ENCODE peak calls at places on chromosome 14, in seven cellular contexts. C is heart left ventricle, F is GM23338, V is PC-9, D is hepatocyte, H is body of pancreas, Z is left ventricle myocardium inferior. I is an unnamed sample.

GRCh38 chr14:67166450-67166853 is 22.8 kb upstream of the GARIN2 start:
- DNase-seq in C (no peak), F (peak; percentile 78), V (peak; percentile 44), D (peak; percentile 51), H (peak; percentile 19), Z (no peak), I (peak; percentile 58)

GRCh38 chr14:23564181-23564812 is 3.3 kb downstream of the AP1G2 start:
- DNase-seq in C (no peak), F (no peak), V (no peak), D (no peak), H (no peak), Z (no peak), I (no peak)

GRCh38 chr14:75175677-75176141 is 703 bp downstream of the TMED10 start:
- DNase-seq in C (no peak), F (no peak), V (no peak), D (no peak), H (no peak), Z (no peak), I (no peak)

GRCh38 chr14:23929822-23930294 is 23.7 kb upstream of the DHRS4 start:
- DNase-seq in C (peak; percentile 73), F (peak; percentile 94), V (peak; percentile 47), D (peak; percentile 87), H (peak; percentile 82), Z (peak; percentile 67), I (peak; percentile 73)

GRCh38 chr14:22986508-22987054 is 4.2 kb upstream of the AJUBA start:
- DNase-seq in C (peak; percentile 85), F (peak; percentile 94), V (peak; percentile 70), D (peak; percentile 93), H (peak; percentile 91), Z (peak; percentile 83), I (peak; percentile 91)

GRCh38 chr14:67984274-67984673 is 164.7 kb downstream of the RAD51B start:
- DNase-seq in C (no peak), F (no peak), V (no peak), D (no peak), H (no peak), Z (no peak), I (no peak)

GRCh38 chr14:24081739-24082204 is 10.4 kb downstream of the CPNE6 start:
- DNase-seq in C (no peak), F (no peak), V (no peak), D (no peak), H (peak; percentile 17), Z (no peak), I (no peak)

GRCh38 chr14:104135904-104136471 is 2.4 kb upstream of the KIF26A start:
- DNase-seq in C (peak; percentile 13), F (no peak), V (no peak), D (no peak), H (peak; percentile 17), Z (peak; percentile 17), I (no peak)

GRCh38 chr14:25108959-25109358 is 59.0 kb upstream of the STXBP6 start:
- DNase-seq in C (no peak), F (no peak), V (peak; percentile 6), D (peak; percentile 58), H (peak; percentile 57), Z (no peak), I (no peak)

GRCh38 chr14:82565825-82566224 is 1032.2 kb upstream of the SEL1L start:
- DNase-seq in C (no peak), F (no peak), V (no peak), D (no peak), H (no peak), Z (no peak), I (no peak)

GRCh38 chr14:65709576-65709975 is 297.0 kb downstream of the FUT8 start:
- DNase-seq in C (no peak), F (no peak), V (no peak), D (no peak), H (peak; percentile 24), Z (no peak), I (no peak)

GRCh38 chr14:97783001-97783400 is 985.8 kb downstream of the VRK1 start:
- DNase-seq in C (no peak), F (no peak), V (no peak), D (no peak), H (no peak), Z (no peak), I (no peak)

GRCh38 chr14:75612157-75612556 is 33.7 kb downstream of the FLVCR2 start:
- DNase-seq in C (no peak), F (no peak), V (no peak), D (no peak), H (no peak), Z (no peak), I (no peak)

GRCh38 chr14:93780811-93781210 is 7.5 kb downstream of the PRIMA1 start:
- DNase-seq in C (no peak), F (no peak), V (no peak), D (no peak), H (no peak), Z (no peak), I (no peak)

GRCh38 chr14:104082807-104083206 is 2.7 kb upstream of the ASPG start:
- DNase-seq in C (peak; percentile 44), F (no peak), V (no peak), D (no peak), H (peak; percentile 84), Z (peak; percentile 69), I (no peak)

GRCh38 chr14:66944872-66945271 is 244.4 kb upstream of the GARIN2 start:
- DNase-seq in C (no peak), F (peak; percentile 73), V (no peak), D (peak; percentile 6), H (no peak), Z (no peak), I (peak; percentile 14)

GRCh38 chr14:72550513-72550912 is 343.4 kb downstream of the DPF3 start:
- DNase-seq in C (no peak), F (no peak), V (no peak), D (no peak), H (no peak), Z (no peak), I (no peak)

GRCh38 chr14:83433618-83434017 is 1900.0 kb upstream of the SEL1L start:
- DNase-seq in C (no peak), F (no peak), V (no peak), D (no peak), H (no peak), Z (no peak), I (no peak)

GRCh38 chr14:106347890-106348755 is 821.7 kb downstream of the TMEM121 start:
- DNase-seq in C (no peak), F (no peak), V (no peak), D (peak; percentile 40), H (no peak), Z (no peak), I (no peak)

GRCh38 chr14:69046468-69046867 is 67.4 kb upstream of the ACTN1 start:
- DNase-seq in C (peak; percentile 83), F (no peak), V (no peak), D (peak; percentile 45), H (no peak), Z (no peak), I (no peak)

GRCh38 chr14:21924479-21924878 is 250.9 kb upstream of the OR4E1 start:
- DNase-seq in C (no peak), F (peak; percentile 53), V (no peak), D (no peak), H (no peak), Z (no peak), I (peak; percentile 49)

GRCh38 chr14:106733771-106734170 is 1207.4 kb downstream of the TMEM121 start:
- DNase-seq in C (no peak), F (no peak), V (no peak), D (no peak), H (no peak), Z (no peak), I (no peak)

GRCh38 chr14:100709252-100709955 is 17.3 kb upstream of the DLK1 start:
- DNase-seq in C (no peak), F (peak; percentile 46), V (no peak), D (peak; percentile 73), H (no peak), Z (peak; percentile 39), I (no peak)

GRCh38 chr14:22769369-22769768 is 2.9 kb downstream of the OXA1L start:
- DNase-seq in C (no peak), F (no peak), V (no peak), D (no peak), H (no peak), Z (no peak), I (no peak)

GRCh38 chr14:50734950-50735697 is 67.0 kb upstream of the SAV1 start:
- DNase-seq in C (no peak), F (no peak), V (peak; percentile 12), D (no peak), H (no peak), Z (no peak), I (no peak)

GRCh38 chr14:20400965-20401593 is 12.2 kb downstream of the TEP1 start:
- DNase-seq in C (no peak), F (no peak), V (peak; percentile 55), D (peak; percentile 36), H (no peak), Z (no peak), I (peak; percentile 26)

GRCh38 chr14:96917442-96917963 is 120.3 kb downstream of the VRK1 start:
- DNase-seq in C (no peak), F (no peak), V (no peak), D (no peak), H (no peak), Z (no peak), I (no peak)

GRCh38 chr14:67674480-67675218 is at the start of gene VTI1B:
- DNase-seq in C (peak; percentile 83), F (peak; percentile 93), V (peak; percentile 83), D (peak; percentile 89), H (peak; percentile 67), Z (peak; percentile 85), I (peak; percentile 83)

GRCh38 chr14:32075636-32076277 is 1.3 kb upstream of the ARHGAP5 start:
- DNase-seq in C (peak; percentile 15), F (peak; percentile 30), V (no peak), D (peak; percentile 73), H (peak; percentile 66), Z (peak; percentile 53), I (no peak)

GRCh38 chr14:84825481-84825880 is 704.5 kb upstream of the FLRT2 start:
- DNase-seq in C (no peak), F (no peak), V (no peak), D (no peak), H (no peak), Z (no peak), I (no peak)

GRCh38 chr14:99245541-99246511 is 26.2 kb downstream of the BCL11B start:
- DNase-seq in C (no peak), F (peak; percentile 93), V (no peak), D (peak; percentile 59), H (peak; percentile 22), Z (no peak), I (no peak)
- H3K4me3 ChIP-seq in C (no peak overlapping the region), F (peak overlapping the region; percentile 77), V (no peak overlapping the region), D (peak overlapping the region; percentile 65), H (no peak overlapping the region), Z (peak overlapping the region; percentile 43), I (peak overlapping the region; percentile 92)

GRCh38 chr14:91416744-91417133 is 881 bp downstream of the CCDC88C start:
- DNase-seq in C (peak; percentile 20), F (peak; percentile 51), V (no peak), D (no peak), H (peak; percentile 34), Z (no peak), I (no peak)
- H3K27ac ChIP-seq in C (peak overlapping the region; percentile 48), F (no peak overlapping the region), V (peak overlapping the region; percentile 23), D (no peak overlapping the region), H (peak overlapping the region; percentile 50), Z (peak overlapping the region; percentile 76), I (peak overlapping the region; percentile 96)

GRCh38 chr14:60655114-60655897 is 6.0 kb upstream of the SIX1 start:
- DNase-seq in C (no peak), F (peak; percentile 82), V (no peak), D (peak; percentile 63), H (no peak), Z (no peak), I (no peak)
- H3K4me3 ChIP-seq in C (no peak overlapping the region), F (peak overlapping the region; percentile 72), V (no peak overlapping the region), D (no peak overlapping the region), H (no peak overlapping the region), Z (peak overlapping the region; percentile 74), I (no peak overlapping the region)

GRCh38 chr14:27536748-27537147 is 938.9 kb upstream of the NOVA1 start:
- DNase-seq in C (no peak), F (no peak), V (no peak), D (no peak), H (no peak), Z (no peak), I (no peak)
- H3K27ac ChIP-seq in C (no peak overlapping the region), F (no peak overlapping the region), V (no peak overlapping the region), D (no peak overlapping the region), H (no peak overlapping the region), Z (no peak overlapping the region), I (no peak overlapping the region)

I was measured in CD4-positive, CD25-positive, alpha-beta regulatory T cell.